ENCODE peak calls at places on chromosomes 2 and 18, in eight cellular contexts. Q, B, A, M, R, T, D and X are unnamed samples.
A peak's percentile ranks its signal among the peaks of the same experiment; 100 is the strongest.

GRCh38 chr2:193011870-193012269 is 817.1 kb upstream of the TMEFF2 start:
- DNase-seq in Q (no peak), B (no peak), A (no peak), M (no peak), R (no peak), T (no peak), D (no peak), X (no peak)

GRCh38 chr2:134218928-134219707 is 34.8 kb upstream of the MGAT5 start:
- DNase-seq in Q (peak; percentile 56), B (no peak), A (no peak), M (no peak), R (no peak), T (peak; percentile 42), D (peak; percentile 65), X (no peak)

GRCh38 chr2:188897096-188897495 is 77.1 kb upstream of the COL3A1 start:
- DNase-seq in Q (no peak), B (peak; percentile 11), A (peak; percentile 65), M (no peak), R (no peak), T (no peak), D (no peak), X (no peak)

GRCh38 chr2:147224070-147224469 is 620.8 kb upstream of the ACVR2A start:
- DNase-seq in Q (no peak), B (no peak), A (no peak), M (no peak), R (no peak), T (no peak), D (no peak), X (no peak)

GRCh38 chr2:226118471-226119429 is 680.9 kb downstream of the IRS1 start:
- DNase-seq in Q (no peak), B (peak; percentile 85), A (peak; percentile 91), M (peak; percentile 73), R (no peak), T (no peak), D (no peak), X (no peak)

GRCh38 chr2:159010340-159010739 is 41.9 kb downstream of the TANC1 start:
- DNase-seq in Q (no peak), B (peak; percentile 80), A (peak; percentile 80), M (no peak), R (no peak), T (no peak), D (no peak), X (no peak)

GRCh38 chr18:69795785-69796184 is 151.9 kb downstream of the CD226 start:
- DNase-seq in Q (no peak), B (no peak), A (peak; percentile 62), M (no peak), R (no peak), T (no peak), D (no peak), X (no peak)

GRCh38 chr2:3602553-3603339 is 7.8 kb downstream of the COLEC11 start:
- DNase-seq in Q (no peak), B (no peak), A (no peak), M (no peak), R (no peak), T (no peak), D (no peak), X (no peak)

GRCh38 chr18:23498877-23499570 is 4.3 kb upstream of the RMC1 start:
- DNase-seq in Q (peak; percentile 78), B (peak; percentile 80), A (peak; percentile 74), M (peak; percentile 36), R (peak; percentile 68), T (peak; percentile 76), D (peak; percentile 76), X (no peak)

GRCh38 chr18:47260138-47260923 is 8.9 kb upstream of the SKOR2 start:
- DNase-seq in Q (peak; percentile 66), B (no peak), A (peak; percentile 14), M (no peak), R (peak; percentile 78), T (peak; percentile 45), D (peak; percentile 87), X (peak; percentile 60)

GRCh38 chr2:144675731-144676130 is 155.8 kb upstream of the ZEB2 start:
- DNase-seq in Q (no peak), B (no peak), A (no peak), M (no peak), R (no peak), T (no peak), D (no peak), X (no peak)

GRCh38 chr2:214103199-214104001 is 307.5 kb upstream of the VWC2L start:
- DNase-seq in Q (no peak), B (no peak), A (peak; percentile 25), M (no peak), R (no peak), T (no peak), D (no peak), X (no peak)

GRCh38 chr2:4291430-4291829 is 588.1 kb downstream of the DCDC2C start:
- DNase-seq in Q (no peak), B (no peak), A (no peak), M (no peak), R (no peak), T (no peak), D (no peak), X (no peak)

GRCh38 chr2:136235451-136236418 is 117.8 kb upstream of the CXCR4 start:
- DNase-seq in Q (no peak), B (no peak), A (peak; percentile 3), M (no peak), R (no peak), T (no peak), D (no peak), X (no peak)

GRCh38 chr18:77671456-77672167 is 422.0 kb downstream of the GALR1 start:
- DNase-seq in Q (no peak), B (no peak), A (no peak), M (no peak), R (peak; percentile 27), T (no peak), D (no peak), X (no peak)

GRCh38 chr2:49934481-49934880 is 780.2 kb upstream of the FSHR start:
- DNase-seq in Q (no peak), B (no peak), A (no peak), M (no peak), R (no peak), T (no peak), D (no peak), X (no peak)

GRCh38 chr2:49935456-49935855 is 781.1 kb upstream of the FSHR start:
- DNase-seq in Q (no peak), B (no peak), A (no peak), M (no peak), R (no peak), T (no peak), D (no peak), X (no peak)

GRCh38 chr2:49936965-49937364 is 782.6 kb upstream of the FSHR start:
- DNase-seq in Q (no peak), B (no peak), A (no peak), M (no peak), R (no peak), T (no peak), D (no peak), X (no peak)

GRCh38 chr2:49928541-49928940 is 774.2 kb upstream of the FSHR start:
- DNase-seq in Q (no peak), B (no peak), A (no peak), M (no peak), R (no peak), T (no peak), D (no peak), X (no peak)

GRCh38 chr2:49931243-49931642 is 776.9 kb upstream of the FSHR start:
- DNase-seq in Q (no peak), B (no peak), A (no peak), M (no peak), R (no peak), T (no peak), D (no peak), X (no peak)
- TF ChIP-seq CTCF in Q (no peak), B (no peak), A (no peak), M (no peak), R (no peak), T (no peak), D (no peak), X (no peak)

DNA sequence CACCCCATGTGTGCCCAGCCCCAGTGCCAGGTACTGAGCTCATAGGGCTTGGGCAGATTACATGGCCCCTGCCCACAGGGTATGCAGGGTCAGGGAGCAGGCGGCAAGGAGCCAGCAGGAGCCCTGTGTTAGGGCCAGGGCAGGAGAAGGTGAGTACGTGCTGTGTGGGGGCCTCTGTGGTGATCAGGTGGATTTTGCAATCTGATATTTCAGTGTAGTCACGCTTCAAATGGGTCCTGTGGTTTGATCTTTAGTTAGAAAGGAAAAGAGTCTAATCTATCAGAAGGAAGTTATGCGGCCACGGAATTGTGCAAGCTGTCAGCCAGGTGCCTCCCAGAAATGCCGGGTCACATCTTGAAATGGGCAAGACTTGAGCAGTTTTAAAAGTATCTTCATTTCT is 13.9 kb downstream of the UBE2F start:
- DNase-seq in Q (no peak), B (no peak), A (no peak), M (no peak), R (no peak), T (no peak), D (no peak), X (no peak)
- TF ChIP-seq CTCF in Q (no peak), B (no peak), A (no peak), M (no peak), R (no peak), T (no peak), D (no peak), X (no peak)

DNA sequence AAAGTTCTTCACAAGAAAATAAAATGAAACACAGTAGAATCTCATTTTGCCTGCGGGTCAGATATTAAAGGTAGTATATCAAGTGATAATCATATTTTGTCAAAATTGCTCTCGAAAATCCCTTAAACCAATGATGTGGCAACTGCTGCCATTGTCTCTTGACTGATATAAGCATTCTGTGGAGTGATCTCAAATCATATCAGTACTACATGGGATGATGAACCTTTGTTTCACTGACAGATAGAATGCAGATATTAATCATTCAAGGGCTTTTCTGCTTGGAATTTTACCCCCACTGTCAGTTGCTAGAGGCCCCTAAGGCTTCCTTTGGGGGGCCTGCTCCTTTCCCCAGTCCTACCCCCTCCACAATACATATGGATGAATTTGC is 31.3 kb upstream of the MALL start:
- DNase-seq in Q (no peak), B (no peak), A (no peak), M (no peak), R (no peak), T (no peak), D (no peak), X (no peak)
- TF ChIP-seq CTCF in Q (no peak), B (no peak), A (no peak), M (no peak), R (no peak), T (no peak), D (no peak), X (no peak)

GRCh38 chr2:14633451-14634211 is 1.1 kb downstream of the LRATD1 start:
- DNase-seq in Q (peak; percentile 47), B (no peak), A (no peak), M (no peak), R (peak; percentile 4), T (peak; percentile 20), D (peak; percentile 60), X (peak; percentile 40)

GRCh38 chr2:14633031-14633430 is 514 bp downstream of the LRATD1 start:
- DNase-seq in Q (peak; percentile 44), B (no peak), A (no peak), M (no peak), R (peak; percentile 3), T (no peak), D (peak; percentile 57), X (peak; percentile 37)

GRCh38 chr2:14634885-14635871 is 2.7 kb downstream of the LRATD1 start:
- DNase-seq in Q (peak; percentile 77), B (peak; percentile 1), A (peak; percentile 16), M (no peak), R (peak; percentile 49), T (peak; percentile 82), D (peak; percentile 85), X (peak; percentile 60)

GRCh38 chr2:14632133-14632936 is at the start of gene LRATD1:
- DNase-seq in Q (peak; percentile 87), B (peak; percentile 12), A (peak; percentile 55), M (no peak), R (peak; percentile 82), T (peak; percentile 90), D (peak; percentile 91), X (peak; percentile 84)

GRCh38 chr2:14634223-14634884 is 1.8 kb downstream of the LRATD1 start:
- DNase-seq in Q (peak; percentile 90), B (no peak), A (peak; percentile 54), M (no peak), R (peak; percentile 68), T (peak; percentile 88), D (peak; percentile 93), X (peak; percentile 53)
- TF ChIP-seq CTCF in Q (peak; percentile 76), B (peak; percentile 55), A (peak; percentile 62), M (peak; percentile 88), R (peak; percentile 80), T (peak; percentile 80), D (peak; percentile 67), X (peak; percentile 72)